ENCODE peak calls at places on chromosomes 16 and 17, in five cellular contexts. P, A, J, Q and T are unnamed samples. For H3K27me3, the result is how much of the 10 kb centered on the place peaks cover.

GRCh38 chr17:50221500-50222480 is 20.4 kb upstream of the COL1A1 start:
- DNase-seq in A (peak), J (peak), P (no peak), Q (peak), T (peak)

GRCh38 chr17:58172369-58173071 is 5.7 kb downstream of the OR4D2 start:
- DNase-seq in A (no peak), J (no peak), P (no peak), Q (no peak), T (no peak)

GRCh38 chr16:8882041-8882617 is at the start of gene LITAFD:
- DNase-seq in A (no peak), J (no peak), P (no peak), Q (no peak), T (no peak)

GRCh38 chr16:63512910-63513309 is 1476.7 kb upstream of the CDH8 start:
- DNase-seq in J (no peak), P (no peak), Q (no peak), A (no peak), T (no peak)

GRCh38 chr17:64457156-64457555 is 8.2 kb downstream of the MILR1 start:
- DNase-seq in A (no peak), Q (no peak), P (no peak), J (peak), T (no peak)

GRCh38 chr17:28549274-28550132 is 2.9 kb downstream of the UNC119 start:
- DNase-seq in A (no peak), J (no peak), Q (no peak), P (no peak), T (no peak)

GRCh38 chr16:64051826-64052225 is 1070.0 kb downstream of the CDH11 start:
- DNase-seq in Q (no peak), P (no peak), J (no peak), A (no peak), T (no peak)

GRCh38 chr16:68227183-68227793 is 8.6 kb downstream of the ESRP2 start:
- DNase-seq in J (no peak), P (no peak), A (no peak), Q (no peak), T (no peak)

GRCh38 chr17:47305302-47305923 is 18.3 kb upstream of the EFCAB13 start:
- DNase-seq in J (peak), P (peak), A (no peak), Q (no peak), T (no peak)

GRCh38 chr16:61676740-61677139 is 359.5 kb downstream of the CDH8 start:
- DNase-seq in J (no peak), A (no peak), Q (no peak), P (no peak), T (no peak)

GRCh38 chr16:4859190-4859899 is 12.1 kb downstream of the UBN1 start:
- DNase-seq in Q (no peak), A (no peak), P (no peak), J (peak), T (no peak)

GRCh38 chr16:23788653-23789052 is 33.8 kb downstream of the CHP2 start:
- DNase-seq in J (no peak), Q (no peak), A (no peak), P (no peak), T (no peak)

GRCh38 chr16:81495321-81496234 is 51.0 kb downstream of the CMIP start:
- DNase-seq in P (no peak), J (no peak), A (peak), Q (peak), T (no peak)

GRCh38 chr16:11017499-11017898 is 73.1 kb downstream of the CLEC16A start:
- DNase-seq in P (no peak), A (no peak), J (no peak), Q (no peak), T (no peak)

GRCh38 chr17:48213797-48214196 is 106.2 kb downstream of the SNX11 start:
- DNase-seq in P (no peak), A (no peak), Q (no peak), J (no peak), T (no peak)

GRCh38 chr17:72390675-72391501 is 270.1 kb downstream of the SOX9 start:
- DNase-seq in Q (no peak), J (peak), A (no peak), P (no peak), T (no peak)

GRCh38 chr16:74100405-74101316 is 196.0 kb upstream of the PSMD7 start:
- DNase-seq in Q (no peak), J (no peak), P (no peak), A (no peak), T (no peak)

GRCh38 chr16:66617010-66617434 is 12.5 kb downstream of the CMTM3 start:
- DNase-seq in P (no peak), Q (no peak), A (no peak), J (peak), T (no peak)

GRCh38 chr17:62801553-62801952 is 6.6 kb downstream of the MARCHF10 start:
- DNase-seq in P (no peak), Q (no peak), J (no peak), A (no peak), T (no peak)

GRCh38 chr16:73427177-73427576 is 379.2 kb upstream of the ZFHX3 start:
- DNase-seq in J (no peak), Q (no peak), A (no peak), P (no peak), T (no peak)

GRCh38 chr16:4828567-4829320 is 18.3 kb downstream of the GLYR1 start:
- DNase-seq in J (no peak), P (no peak), A (no peak), Q (peak), T (no peak)

GRCh38 chr16:10667239-10667638 is 27.5 kb downstream of the TEKT5 start:
- DNase-seq in J (no peak), A (no peak), P (no peak), Q (no peak), T (no peak)

GRCh38 chr16:79067600-79067999 is 532.9 kb downstream of the MAF start:
- DNase-seq in A (no peak), J (no peak), P (no peak), Q (no peak), T (no peak)

GRCh38 chr16:81582655-81583441 is 138.2 kb downstream of the CMIP start:
- DNase-seq in Q (no peak), A (no peak), J (no peak), P (no peak), T (no peak)

GRCh38 chr16:15765880-15766279 is 90.9 kb downstream of the MYH11 start:
- DNase-seq in P (no peak), Q (peak), J (no peak), A (no peak), T (no peak)

GRCh38 chr17:53135969-53136368 is 686.8 kb upstream of the KIF2B start:
- DNase-seq in J (no peak), P (no peak), Q (no peak), A (no peak), T (no peak)

GRCh38 chr17:17018612-17019429 is 23.4 kb upstream of the MPRIP start:
- DNase-seq in Q (no peak), J (no peak), P (no peak), A (no peak), T (no peak)

GRCh38 chr17:80187493-80187892 is 17.7 kb downstream of the CARD14 start:
- DNase-seq in J (peak), A (no peak), Q (peak), P (no peak), T (peak)

GRCh38 chr17:72175787-72176515 is 55.1 kb downstream of the SOX9 start:
- DNase-seq in A (no peak), Q (no peak), J (peak), P (no peak), T (no peak)

GRCh38 chr17:37413875-37414519 is 7.3 kb downstream of the TADA2A start:
- DNase-seq in J (no peak), A (no peak), P (no peak), Q (no peak), T (no peak)

GRCh38 chr16:85206472-85207356 is 94.4 kb upstream of the CIBAR2 start:
- DNase-seq in Q (no peak), P (no peak), A (peak), J (no peak), T (peak)

GRCh38 chr17:45096141-45096540 is 35.0 kb downstream of the NMT1 start:
- DNase-seq in Q (no peak), J (no peak), A (no peak), P (no peak), T (no peak)

GRCh38 chr17:7484067-7484963 is at the start of gene POLR2A:
- DNase-seq in J (peak), A (peak), P (peak), Q (peak), T (peak)
- TF ChIP-seq CTCF in J (no peak), A (no peak), P (no peak), Q (no peak), T (peak)

DNA sequence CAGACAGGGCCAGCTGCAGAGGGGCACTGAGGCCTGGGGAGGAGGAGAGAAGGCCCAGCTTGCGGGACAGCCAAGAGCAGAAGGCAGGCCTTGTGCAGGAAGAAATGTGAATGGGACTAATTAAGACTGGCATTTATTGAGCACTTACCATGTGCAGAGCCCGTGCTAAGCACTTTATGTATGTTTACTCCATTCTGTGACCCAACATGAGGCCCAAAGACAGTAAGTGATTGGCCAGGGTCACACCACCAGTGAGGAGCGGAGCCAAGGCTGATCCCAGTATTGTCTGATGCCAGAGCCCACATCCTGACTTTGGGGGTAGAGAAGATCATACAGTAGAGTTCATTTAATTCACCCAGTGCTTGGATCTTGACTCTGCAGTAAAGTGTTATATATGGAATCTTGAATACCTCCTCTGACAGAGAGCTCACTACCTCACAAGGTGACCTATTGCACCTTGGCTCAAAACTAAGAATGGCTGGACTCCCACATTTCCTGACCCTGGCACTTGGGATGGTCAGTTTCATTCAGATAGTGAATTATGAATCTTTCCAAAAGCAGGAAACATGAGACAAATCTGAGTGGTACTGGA is 13.6 kb downstream of the KATNB1 start:
- DNase-seq in P (no peak), Q (no peak), J (no peak), A (no peak), T (no peak)
- H3K4me3 ChIP-seq in P (no peak), Q (no peak), J (no peak), A (no peak), T (no peak)

GRCh38 chr17:78622491-78623265 is 45.5 kb upstream of the DNAH17 start:
- DNase-seq in J (no peak), P (no peak), Q (no peak), A (no peak), T (no peak)

GRCh38 chr17:78623541-78623940 is 46.3 kb upstream of the DNAH17 start:
- DNase-seq in P (no peak), A (no peak), J (no peak), Q (no peak), T (no peak)

GRCh38 chr17:78628547-78629435 is 51.6 kb upstream of the DNAH17 start:
- DNase-seq in J (no peak), P (no peak), A (no peak), Q (no peak), T (no peak)

GRCh38 chr17:78621720-78622490 is 44.7 kb upstream of the DNAH17 start:
- DNase-seq in A (no peak), P (no peak), Q (no peak), J (no peak), T (no peak)

GRCh38 chr17:78624461-78625216 is 47.4 kb upstream of the DNAH17 start:
- DNase-seq in Q (no peak), P (no peak), J (no peak), A (no peak), T (no peak)
- H3K27me3 ChIP-seq in Q (under half), P (under half), J (under half), A (under half), T (under half)

GRCh38 chr16:58409316-58409973 is 17.2 kb downstream of the GINS3 start:
- DNase-seq in J (peak), P (no peak), Q (peak), A (peak), T (peak)
- TF ChIP-seq CTCF in J (no peak), P (no peak), Q (no peak), A (no peak), T (no peak)

DNA sequence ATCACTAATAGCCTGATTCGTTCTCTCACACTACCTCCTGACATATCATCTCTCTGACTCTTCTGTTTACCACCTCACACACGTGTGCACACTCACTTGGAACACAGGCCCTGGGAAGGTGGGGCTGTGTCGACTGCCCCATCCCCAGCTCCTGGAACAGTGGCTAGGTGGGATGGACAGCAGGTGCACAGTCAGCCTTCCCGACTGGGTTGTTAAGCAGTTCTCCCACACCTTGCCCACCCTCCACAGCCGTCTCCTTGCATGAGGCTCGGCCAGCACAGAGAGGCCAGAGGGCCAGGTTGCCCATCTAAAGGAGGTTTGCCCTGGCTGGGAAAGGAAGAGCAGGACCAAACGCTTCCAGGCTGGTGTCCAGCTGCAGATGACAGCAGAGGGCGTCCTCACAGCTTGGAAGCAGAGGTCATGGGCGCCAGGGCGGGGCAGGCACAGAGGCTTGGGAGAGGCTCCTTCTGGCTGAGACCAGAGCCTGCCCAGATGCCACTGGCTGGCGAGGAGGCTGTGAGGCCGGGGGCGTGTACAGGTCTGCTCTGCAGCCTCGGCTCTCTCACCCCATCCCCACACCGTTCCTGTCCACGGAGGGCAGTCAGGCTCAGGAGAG is 92.8 kb downstream of the AMFR start:
- DNase-seq in A (peak), P (no peak), J (peak), Q (peak), T (peak)
- H3K4me3 ChIP-seq in A (no peak), P (no peak), J (no peak), Q (no peak), T (no peak)

GRCh38 chr16:69555867-69556266 is 9.9 kb upstream of the NFAT5 start:
- DNase-seq in P (no peak), J (no peak), Q (no peak), A (no peak), T (no peak)

GRCh38 chr16:69553332-69553731 is 12.4 kb upstream of the NFAT5 start:
- DNase-seq in P (no peak), J (no peak), A (no peak), Q (no peak), T (no peak)

GRCh38 chr16:69559164-69559563 is 6.6 kb upstream of the NFAT5 start:
- DNase-seq in J (no peak), A (no peak), Q (no peak), P (no peak), T (no peak)

GRCh38 chr16:69555437-69555836 is 10.3 kb upstream of the NFAT5 start:
- DNase-seq in J (no peak), P (no peak), A (no peak), Q (no peak), T (no peak)

GRCh38 chr16:69554495-69554894 is 11.3 kb upstream of the NFAT5 start:
- DNase-seq in J (no peak), P (no peak), A (no peak), Q (no peak), T (no peak)
- H3K27me3 ChIP-seq in J (under half), P (under half), A (under half), Q (under half), T (under half)

GRCh38 chr17:41015473-41015872 is 6.5 kb upstream of the KRTAP3-1 start:
- DNase-seq in A (no peak), J (no peak), P (no peak), Q (no peak), T (no peak)
- TF ChIP-seq CTCF in A (no peak), J (no peak), P (no peak), Q (no peak), T (no peak)